ENCODE peak calls at places on chromosomes 16 and 17, in eight cellular contexts. Q, E, K, T, D, A, Z and W are unnamed samples.

GRCh38 chr16:78607465-78607864 is 508.0 kb downstream of the WWOX start:
- DNase-seq in Q (no peak), E (no peak), K (no peak), T (no peak), D (peak), A (no peak), Z (no peak), W (no peak)

GRCh38 chr17:34098712-34099111 is 156.4 kb upstream of the CCL2 start:
- DNase-seq in Q (no peak), E (no peak), K (no peak), T (no peak), D (no peak), A (no peak), Z (no peak), W (no peak)

GRCh38 chr17:978110-979093 is 1.2 kb downstream of the NXN start:
- DNase-seq in Q (peak), E (no peak), K (no peak), T (no peak), D (no peak), A (peak), Z (no peak), W (no peak)

GRCh38 chr17:16934133-16934795 is 37.7 kb downstream of the TNFRSF13B start:
- DNase-seq in Q (no peak), E (no peak), K (no peak), T (no peak), D (no peak), A (no peak), Z (no peak), W (no peak)

GRCh38 chr17:76051071-76051467 is 21.2 kb downstream of the SRP68 start:
- DNase-seq in Q (no peak), E (no peak), K (peak), T (no peak), D (no peak), A (no peak), Z (no peak), W (no peak)

GRCh38 chr17:45128331-45128730 is 4.0 kb downstream of the PLCD3 start:
- DNase-seq in Q (no peak), E (no peak), K (no peak), T (no peak), D (no peak), A (no peak), Z (no peak), W (no peak)

GRCh38 chr16:10107081-10107480 is 75.1 kb downstream of the GRIN2A start:
- DNase-seq in Q (no peak), E (no peak), K (no peak), T (no peak), D (no peak), A (no peak), Z (no peak), W (no peak)

GRCh38 chr16:21150375-21151001 is at the start of gene DNAH3:
- DNase-seq in Q (no peak), E (no peak), K (peak), T (no peak), D (peak), A (no peak), Z (no peak), W (peak)

GRCh38 chr16:55035956-55036355 is 105.3 kb downstream of the IRX5 start:
- DNase-seq in Q (no peak), E (no peak), K (no peak), T (no peak), D (no peak), A (no peak), Z (no peak), W (no peak)

GRCh38 chr16:28984619-28985135 is at the start of gene LAT:
- DNase-seq in Q (no peak), E (no peak), K (peak), T (no peak), D (no peak), A (peak), Z (peak), W (no peak)

GRCh38 chr16:3051489-3051888 is 5.1 kb downstream of the MMP25 start:
- DNase-seq in Q (no peak), E (no peak), K (no peak), T (no peak), D (no peak), A (no peak), Z (no peak), W (no peak)

GRCh38 chr16:55454861-55455260 is 24.1 kb upstream of the MMP2 start:
- DNase-seq in Q (no peak), E (no peak), K (no peak), T (no peak), D (no peak), A (no peak), Z (no peak), W (no peak)

GRCh38 chr17:80892019-80892855 is 99.4 kb upstream of the CHMP6 start:
- DNase-seq in Q (peak), E (peak), K (peak), T (peak), D (peak), A (no peak), Z (no peak), W (no peak)

GRCh38 chr16:16042076-16042475 is 92.7 kb downstream of the ABCC1 start:
- DNase-seq in Q (no peak), E (no peak), K (peak), T (no peak), D (no peak), A (peak), Z (no peak), W (peak)

GRCh38 chr17:51427259-51428255 is 167.2 kb downstream of the UTP18 start:
- DNase-seq in Q (no peak), E (no peak), K (no peak), T (no peak), D (no peak), A (no peak), Z (peak), W (peak)

GRCh38 chr17:57987582-57988300 is at the start of gene VEZF1:
- DNase-seq in Q (peak), E (no peak), K (peak), T (peak), D (peak), A (peak), Z (peak), W (peak)

GRCh38 chr17:6110592-6110991 is 40.4 kb downstream of the WSCD1 start:
- DNase-seq in Q (no peak), E (no peak), K (peak), T (no peak), D (peak), A (no peak), Z (no peak), W (no peak)

GRCh38 chr17:50100921-50101345 is 5.8 kb downstream of the PDK2 start:
- DNase-seq in Q (no peak), E (no peak), K (peak), T (no peak), D (no peak), A (no peak), Z (no peak), W (no peak)

GRCh38 chr17:77723909-77724875 is 234.3 kb upstream of the TNRC6C start:
- DNase-seq in Q (no peak), E (no peak), K (no peak), T (no peak), D (no peak), A (no peak), Z (no peak), W (no peak)

GRCh38 chr16:4846503-4846900 is 586 bp downstream of the GLYR1 start:
- DNase-seq in Q (peak), E (no peak), K (peak), T (peak), D (peak), A (peak), Z (peak), W (peak)

GRCh38 chr17:12928736-12929135 is 89.1 kb downstream of the ELAC2 start:
- DNase-seq in Q (no peak), E (no peak), K (peak), T (no peak), D (no peak), A (no peak), Z (no peak), W (peak)

GRCh38 chr17:37327341-37328090 is 48.3 kb upstream of the C17orf78 start:
- DNase-seq in Q (no peak), E (no peak), K (peak), T (no peak), D (no peak), A (no peak), Z (no peak), W (no peak)

GRCh38 chr17:8867361-8867981 is at the start of gene PIK3R6:
- DNase-seq in Q (no peak), E (no peak), K (no peak), T (no peak), D (no peak), A (no peak), Z (peak), W (no peak)

GRCh38 chr17:73795730-73796129 is 151.5 kb upstream of the SDK2 start:
- DNase-seq in Q (no peak), E (no peak), K (no peak), T (no peak), D (no peak), A (no peak), Z (no peak), W (no peak)

GRCh38 chr17:83144421-83145357 is 65.3 kb downstream of the METRNL start:
- DNase-seq in Q (no peak), E (no peak), K (no peak), T (no peak), D (no peak), A (no peak), Z (no peak), W (no peak)

GRCh38 chr16:20774703-20775362 is 11.0 kb downstream of the ACSM3 start:
- DNase-seq in Q (peak), E (peak), K (peak), T (no peak), D (peak), A (peak), Z (peak), W (peak)

GRCh38 chr17:48554412-48555090 is 9.6 kb upstream of the HOXB2 start:
- DNase-seq in Q (no peak), E (no peak), K (peak), T (no peak), D (no peak), A (no peak), Z (no peak), W (peak)

GRCh38 chr17:20922128-20922670 is 120.6 kb downstream of the USP22 start:
- DNase-seq in Q (no peak), E (no peak), K (no peak), T (no peak), D (no peak), A (no peak), Z (no peak), W (no peak)

GRCh38 chr17:145671-146541 is 8.5 kb downstream of the SCGB1C2 start:
- DNase-seq in Q (no peak), E (no peak), K (no peak), T (no peak), D (no peak), A (peak), Z (no peak), W (no peak)

GRCh38 chr17:9331512-9332163 is 244.0 kb downstream of the STX8 start:
- DNase-seq in Q (no peak), E (no peak), K (no peak), T (peak), D (no peak), A (no peak), Z (no peak), W (no peak)

GRCh38 chr17:46199379-46199778 is 6.2 kb upstream of the KANSL1 start:
- DNase-seq in Q (no peak), E (no peak), K (no peak), T (no peak), D (no peak), A (no peak), Z (no peak), W (no peak)

GRCh38 chr17:14299261-14300093 is 1.4 kb upstream of the HS3ST3B1 start:
- DNase-seq in Q (peak), E (no peak), K (no peak), T (no peak), D (no peak), A (peak), Z (no peak), W (no peak)

GRCh38 chr17:42814633-42815399 is 9.3 kb downstream of the BECN1 start:
- DNase-seq in Q (no peak), E (no peak), K (no peak), T (no peak), D (no peak), A (no peak), Z (no peak), W (peak)

GRCh38 chr16:62927122-62927521 is 890.9 kb upstream of the CDH8 start:
- DNase-seq in Q (no peak), E (no peak), K (no peak), T (no peak), D (no peak), A (no peak), Z (no peak), W (no peak)

GRCh38 chr17:33291248-33292183 is 1.6 kb downstream of the ASIC2 start:
- DNase-seq in Q (peak), E (peak), K (peak), T (no peak), D (peak), A (no peak), Z (no peak), W (peak)

GRCh38 chr17:47959825-47960655 is 2.4 kb upstream of the PRR15L start:
- DNase-seq in Q (no peak), E (no peak), K (no peak), T (no peak), D (no peak), A (peak), Z (no peak), W (no peak)